ENCODE peak calls at places on chromosomes 11 and 22, in six cellular contexts. V is spleen, M is kidney, J is endodermal cell, D is cardiac muscle cell, K is pancreas. Q is an unnamed sample. For H3K4me1, the result is how much of the 10 kb centered on the place peaks cover.

GRCh38 chr11:15845261-15845660 is 511.1 kb downstream of the SOX6 start:
- DNase-seq in M (no peak), V (no peak), J (peak), K (no peak), D (no peak), Q (no peak)

GRCh38 chr22:48826546-48826945 is 1001.1 kb downstream of the BRD1 start:
- DNase-seq in D (no peak), V (no peak), K (no peak), M (peak), J (no peak), Q (no peak)

GRCh38 chr11:110866081-110866480 is 153.8 kb upstream of the ARHGAP20 start:
- DNase-seq in M (no peak), J (no peak), D (no peak), V (no peak), K (no peak), Q (no peak)

GRCh38 chr11:13094930-13095687 is 86.0 kb downstream of the RASSF10 start:
- DNase-seq in M (no peak), J (no peak), K (no peak), D (no peak), V (no peak), Q (no peak)

GRCh38 chr22:36856121-36856791 is 4.5 kb upstream of the NCF4 start:
- DNase-seq in D (peak), K (peak), M (peak), V (peak), J (peak), Q (peak)

GRCh38 chr11:3218483-3219280 is at the start of gene MRGPRG:
- DNase-seq in V (peak), D (no peak), K (peak), J (peak), M (peak), Q (peak)

GRCh38 chr11:42572231-42572610 is 739.6 kb upstream of the API5 start:
- DNase-seq in K (no peak), D (no peak), M (no peak), V (no peak), J (no peak), Q (no peak)

GRCh38 chr11:129733981-129734380 is 81.7 kb upstream of the TMEM45B start:
- DNase-seq in V (no peak), D (no peak), J (no peak), M (peak), K (no peak), Q (peak)

GRCh38 chr11:1569251-1569780 is 2.8 kb downstream of the DUSP8 start:
- DNase-seq in M (no peak), K (no peak), D (no peak), J (no peak), V (peak), Q (no peak)

GRCh38 chr11:126698576-126698975 is 302.0 kb downstream of the KIRREL3 start:
- DNase-seq in K (no peak), V (no peak), D (no peak), J (no peak), M (no peak), Q (no peak)

GRCh38 chr22:42376721-42377177 is 55.5 kb downstream of the NFAM1 start:
- DNase-seq in D (peak), M (peak), V (peak), J (peak), K (no peak), Q (peak)

GRCh38 chr11:35295751-35296150 is 123.6 kb downstream of the SLC1A2 start:
- DNase-seq in K (no peak), M (no peak), D (no peak), V (no peak), J (no peak), Q (no peak)

GRCh38 chr11:133991101-133991500 is 34.3 kb upstream of the IGSF9B start:
- DNase-seq in V (no peak), M (no peak), J (no peak), K (no peak), D (no peak), Q (no peak)

GRCh38 chr11:28303477-28304191 is 195.4 kb downstream of the METTL15 start:
- DNase-seq in D (no peak), M (no peak), K (no peak), V (no peak), J (no peak), Q (no peak)

GRCh38 chr11:112037527-112037926 is 12.3 kb downstream of the DLAT start:
- DNase-seq in K (no peak), V (no peak), M (no peak), J (no peak), D (no peak), Q (no peak)

GRCh38 chr11:5703741-5704536 is 14.3 kb downstream of the TRIM22 start:
- DNase-seq in M (no peak), D (no peak), K (no peak), J (no peak), V (no peak), Q (no peak)

GRCh38 chr11:107853070-107853469 is 5.5 kb downstream of the SLC35F2 start:
- DNase-seq in D (no peak), M (no peak), K (no peak), J (no peak), V (no peak), Q (no peak)

GRCh38 chr22:45884201-45885067 is 92.5 kb downstream of the WNT7B start:
- DNase-seq in K (peak), M (peak), V (peak), J (peak), D (no peak), Q (peak)

GRCh38 chr22:42621505-42622002 is 6.9 kb upstream of the POLDIP3 start:
- DNase-seq in D (peak), M (peak), J (peak), V (peak), K (peak), Q (no peak)

GRCh38 chr22:19756288-19757128 is 4.1 kb upstream of the TBX1 start:
- DNase-seq in J (peak), D (peak), K (no peak), M (no peak), V (peak), Q (no peak)

GRCh38 chr11:32952421-32952820 is 59.8 kb downstream of the QSER1 start:
- DNase-seq in D (no peak), M (no peak), K (no peak), J (no peak), V (no peak), Q (no peak)

GRCh38 chr11:124798991-124799383 is 1.2 kb downstream of the MSANTD2 start:
- DNase-seq in V (no peak), J (peak), K (no peak), D (peak), M (no peak), Q (no peak)

GRCh38 chr22:20531404-20532181 is 24.2 kb downstream of the MED15 start:
- DNase-seq in V (no peak), J (peak), D (peak), M (peak), K (no peak), Q (peak)

GRCh38 chr11:110349109-110349996 is 52.9 kb upstream of the RDX start:
- DNase-seq in D (no peak), M (no peak), V (no peak), J (no peak), K (no peak), Q (no peak)

GRCh38 chr11:84173078-84173477 is 886.9 kb upstream of the CCDC90B start:
- DNase-seq in J (no peak), V (no peak), M (no peak), K (no peak), D (no peak), Q (no peak)

GRCh38 chr11:19232910-19233503 is 7.7 kb downstream of the E2F8 start:
- DNase-seq in V (no peak), K (no peak), J (no peak), M (no peak), D (no peak), Q (no peak)

GRCh38 chr22:48753381-48753730 is 1074.3 kb downstream of the BRD1 start:
- DNase-seq in J (peak), K (peak), M (no peak), V (no peak), D (no peak), Q (no peak)

GRCh38 chr11:130478204-130478701 is 29.8 kb downstream of the ADAMTS15 start:
- DNase-seq in D (peak), M (peak), V (no peak), J (peak), K (no peak), Q (no peak)

GRCh38 chr11:86737223-86737622 is 63.1 kb upstream of the PRSS23 start:
- DNase-seq in D (no peak), J (no peak), K (no peak), M (no peak), V (no peak), Q (no peak)
- H3K4me1 ChIP-seq in D (under half), J (under half), K (under half), M (under half), V (under half), Q (half or more)

GRCh38 chr11:115473167-115473566 is 31.0 kb downstream of the CADM1 start:
- DNase-seq in M (no peak), D (no peak), J (no peak), V (no peak), K (no peak), Q (no peak)
- H3K4me1 ChIP-seq in M (under half), D (under half), J (under half), V (under half), K (under half), Q (under half)

GRCh38 chr11:27208846-27209245 is 154.2 kb downstream of the CCDC34 start:
- DNase-seq in V (no peak), J (no peak), D (no peak), K (no peak), M (no peak), Q (no peak)

GRCh38 chr11:27207025-27207650 is 155.9 kb downstream of the CCDC34 start:
- DNase-seq in J (peak), V (no peak), K (no peak), D (no peak), M (no peak), Q (no peak)

GRCh38 chr11:27211370-27212127 is 151.5 kb downstream of the CCDC34 start:
- DNase-seq in M (no peak), J (peak), V (no peak), K (no peak), D (no peak), Q (no peak)

GRCh38 chr11:27210509-27210908 is 152.5 kb downstream of the CCDC34 start:
- DNase-seq in V (no peak), J (peak), D (no peak), M (no peak), K (no peak), Q (no peak)

DNA sequence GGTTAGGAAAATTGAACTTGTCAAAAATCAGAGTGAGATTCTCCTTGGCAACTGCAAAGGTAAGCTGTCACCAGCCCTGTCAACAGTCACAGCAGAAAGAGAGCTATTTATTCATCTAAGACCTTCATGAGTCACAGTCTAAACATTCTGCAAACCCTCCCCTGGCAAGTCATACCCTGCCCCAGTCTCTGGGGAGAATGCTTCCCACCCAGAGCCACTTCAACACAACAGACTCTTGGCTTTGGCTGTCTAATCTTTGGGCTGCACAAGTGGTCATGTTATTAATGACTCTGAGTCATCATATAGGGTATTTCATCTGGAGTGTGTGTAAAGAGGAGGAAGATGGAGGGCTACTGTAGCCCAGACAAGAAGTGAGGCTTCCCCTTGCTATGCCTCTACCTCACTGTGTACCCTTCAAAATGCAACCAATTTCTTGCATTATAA is 153.4 kb downstream of the CCDC34 start:
- DNase-seq in J (peak), K (no peak), M (no peak), V (no peak), D (peak), Q (peak)
- H3K4me1 ChIP-seq in J (under half), K (under half), M (under half), V (under half), D (under half), Q (under half)

GRCh38 chr11:76797341-76798201 is 14.4 kb downstream of the TSKU start:
- DNase-seq in D (no peak), K (no peak), M (no peak), J (no peak), V (peak), Q (no peak)
- H3K4me1 ChIP-seq in D (under half), K (under half), M (under half), J (under half), V (under half), Q (under half)

GRCh38 chr11:118095967-118096367 is 9.2 kb upstream of the SMIM35 start:
- DNase-seq in M (no peak), K (no peak), V (no peak), D (no peak), J (no peak), Q (no peak)

GRCh38 chr11:118100691-118101232 is 14.0 kb upstream of the SMIM35 start:
- DNase-seq in M (no peak), D (no peak), K (no peak), V (no peak), J (no peak), Q (no peak)

GRCh38 chr11:118099838-118100570 is 13.2 kb upstream of the SMIM35 start:
- DNase-seq in K (no peak), V (no peak), J (peak), D (no peak), M (no peak), Q (no peak)

GRCh38 chr11:118102721-118103261 is 16.0 kb upstream of the SMIM35 start:
- DNase-seq in V (no peak), J (no peak), D (no peak), M (no peak), K (no peak), Q (no peak)

GRCh38 chr11:118098996-118099837 is 12.5 kb upstream of the SMIM35 start:
- DNase-seq in J (peak), K (no peak), M (no peak), V (no peak), D (peak), Q (no peak)
- H3K4me1 ChIP-seq in J (under half), K (under half), M (under half), V (under half), D (under half), Q (under half)

GRCh38 chr11:114260483-114260882 is 35.7 kb upstream of the NNMT start:
- DNase-seq in K (no peak), D (no peak), M (no peak), V (no peak), J (no peak), Q (no peak)
- H3K4me1 ChIP-seq in K (under half), D (under half), M (under half), V (under half), J (under half), Q (under half)

DNA sequence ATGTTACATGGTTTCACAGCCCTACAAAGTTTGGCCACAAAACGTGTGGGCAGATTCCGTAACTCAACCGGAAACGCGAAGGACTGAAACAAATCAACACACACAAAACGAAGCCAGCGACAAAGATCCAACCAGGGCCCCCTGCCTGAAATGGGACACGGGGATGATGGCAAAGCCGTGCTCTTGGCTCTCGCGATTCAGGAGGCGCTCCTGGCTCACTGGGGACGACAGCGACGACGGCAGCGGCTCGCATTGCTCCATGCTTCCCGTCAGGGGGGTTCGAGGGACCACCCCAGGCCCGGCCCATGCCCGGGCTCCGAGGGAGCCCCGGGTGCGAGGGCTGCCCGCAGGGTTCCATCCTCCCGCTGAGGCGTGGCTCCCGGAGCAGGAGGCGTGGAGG is 4786.8 kb upstream of the OR11H1 start:
- DNase-seq in M (peak), K (peak), J (no peak), V (no peak), D (no peak), Q (no peak)
- H3K4me1 ChIP-seq in M (under half), K (under half), J (under half), V (under half), D (under half), Q (under half)

DNA sequence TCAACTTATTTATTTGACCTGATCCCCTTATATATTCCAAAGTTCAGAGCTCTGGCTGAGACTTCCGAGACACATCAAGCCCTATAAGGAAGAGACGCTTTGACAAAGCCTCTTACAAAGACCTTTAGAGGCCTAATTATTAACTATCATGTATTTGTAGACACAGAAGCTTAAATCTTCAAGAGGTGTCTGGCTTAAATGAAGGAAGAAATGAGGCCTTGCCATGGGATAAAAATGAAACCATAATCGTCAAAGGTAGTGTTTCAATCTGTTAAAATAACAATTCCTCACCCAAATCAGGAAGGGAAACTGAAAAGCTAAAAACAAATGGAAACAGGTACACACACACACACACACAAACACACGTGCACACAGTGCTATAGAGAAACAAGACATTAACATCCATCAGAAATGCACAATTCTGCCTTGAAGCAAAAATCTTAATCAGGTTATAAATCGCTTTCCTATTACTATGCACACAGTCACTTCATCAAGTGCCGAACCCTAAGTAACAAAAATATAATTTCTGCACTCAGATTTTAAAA is 50.2 kb downstream of the PITPNB start:
- DNase-seq in K (no peak), M (no peak), J (no peak), D (no peak), V (no peak), Q (no peak)
- H3K4me1 ChIP-seq in K (under half), M (under half), J (under half), D (under half), V (under half), Q (under half)

Q was measured in RWPE2.